ENCODE peak calls at places on chromosomes 3 and 15, in four cellular contexts. Y, P, R and F are unnamed samples.
A peak's percentile ranks its signal among the peaks of the same experiment; 100 is the strongest.

GRCh38 chr3:42052132-42052866 is 38.9 kb upstream of the TRAK1 start:
- DNase-seq in P (no peak), Y (no peak), R (no peak), F (no peak)

GRCh38 chr3:57939776-57940175 is 68.4 kb upstream of the FLNB start:
- DNase-seq in Y (no peak), R (no peak), P (no peak), F (no peak)

GRCh38 chr3:36214460-36214859 is 165.8 kb upstream of the STAC start:
- DNase-seq in R (peak; percentile 25), P (no peak), Y (no peak), F (no peak)

GRCh38 chr3:102400142-102400541 is 34.7 kb upstream of the ZPLD1 start:
- DNase-seq in Y (no peak), P (no peak), R (no peak), F (peak; percentile 40)

GRCh38 chr3:42061711-42062408 is 29.3 kb upstream of the TRAK1 start:
- DNase-seq in P (no peak), R (peak; percentile 85), Y (peak; percentile 88), F (peak; percentile 54)

GRCh38 chr15:59838900-59839299 is 149.8 kb upstream of the BNIP2 start:
- DNase-seq in P (no peak), Y (no peak), R (no peak), F (no peak)

GRCh38 chr3:141454055-141454454 is 32.8 kb upstream of the RASA2 start:
- DNase-seq in Y (no peak), R (no peak), P (no peak), F (no peak)

GRCh38 chr15:41917767-41918430 is 24.0 kb upstream of the SPTBN5 start:
- DNase-seq in P (no peak), R (no peak), Y (no peak), F (no peak)

GRCh38 chr3:65996605-65997004 is 42.1 kb downstream of the MAGI1 start:
- DNase-seq in P (no peak), Y (no peak), R (no peak), F (no peak)

GRCh38 chr3:178352300-178353021 is 183.8 kb upstream of the KCNMB2 start:
- DNase-seq in P (no peak), Y (no peak), R (peak; percentile 83), F (peak; percentile 56)

GRCh38 chr3:45205126-45205525 is 21.0 kb downstream of the TMEM158 start:
- DNase-seq in R (no peak), P (no peak), Y (no peak), F (no peak)

GRCh38 chr3:31695280-31696008 is 162.7 kb downstream of the STT3B start:
- DNase-seq in R (no peak), Y (no peak), P (no peak), F (no peak)

GRCh38 chr3:15646924-15647511 is 45.5 kb downstream of the BTD start:
- DNase-seq in Y (peak; percentile 80), P (no peak), R (no peak), F (peak; percentile 95)

GRCh38 chr15:100187677-100188076 is 154.1 kb downstream of the ADAMTS17 start:
- DNase-seq in R (no peak), P (no peak), Y (no peak), F (no peak)

GRCh38 chr3:9916346-9916733 is 558 bp upstream of the IL17RC start:
- DNase-seq in P (no peak), Y (no peak), R (no peak), F (no peak)

GRCh38 chr3:177862962-177863491 is 665.7 kb upstream of the TBL1XR1 start:
- DNase-seq in Y (no peak), R (no peak), P (no peak), F (no peak)

GRCh38 chr3:87333393-87333892 is 57.1 kb upstream of the POU1F1 start:
- DNase-seq in Y (no peak), R (no peak), P (no peak), F (no peak)

GRCh38 chr15:99228120-99228770 is 21.1 kb downstream of the TTC23 start:
- DNase-seq in P (no peak), R (no peak), Y (no peak), F (no peak)

GRCh38 chr3:144865886-144866285 is 894.3 kb downstream of the DIPK2A start:
- DNase-seq in R (no peak), P (no peak), Y (no peak), F (no peak)

GRCh38 chr15:61687651-61688050 is 372.6 kb downstream of the VPS13C start:
- DNase-seq in P (no peak), Y (no peak), R (no peak), F (no peak)

GRCh38 chr3:124276863-124277515 is 285.1 kb upstream of the ROPN1 start:
- DNase-seq in Y (no peak), R (no peak), P (no peak), F (no peak)